ENCODE peak calls at places on chromosome 2, in four cellular contexts. X is gastrocnemius medialis; C is heart left ventricle; P is CD4-positive, CD25-positive, alpha-beta regulatory T cell. L is an unnamed sample. For H3K36me3, the result is how much of the 10 kb centered on the place peaks cover.

GRCh38 chr2:13558368-13558767 is 841.6 kb downstream of the TRIB2 start:
- DNase-seq in P (no peak), C (no peak), X (no peak), L (no peak)

GRCh38 chr2:54675738-54676137 is 47.7 kb upstream of the EML6 start:
- DNase-seq in X (no peak), P (no peak), C (peak), L (peak)

GRCh38 chr2:98882971-98883779 is 52.9 kb downstream of the CRACDL start:
- DNase-seq in C (no peak), P (no peak), X (no peak), L (no peak)

GRCh38 chr2:120747281-120747680 is 11.6 kb downstream of the GLI2 start:
- DNase-seq in C (no peak), X (no peak), P (no peak), L (no peak)

GRCh38 chr2:201259216-201259615 is 1.1 kb upstream of the CASP8 start:
- DNase-seq in P (no peak), C (no peak), X (no peak), L (no peak)

GRCh38 chr2:61471905-61472805 is 1.3 kb upstream of the USP34 start:
- DNase-seq in X (no peak), P (peak), C (no peak), L (no peak)

GRCh38 chr2:236945431-236946016 is 140.2 kb upstream of the COPS8 start:
- DNase-seq in P (no peak), X (no peak), C (no peak), L (no peak)

GRCh38 chr2:160956243-160956802 is 203.9 kb upstream of the TANK start:
- DNase-seq in X (peak), C (no peak), P (no peak), L (peak)

GRCh38 chr2:197240018-197240712 is 70.4 kb downstream of the ANKRD44 start:
- DNase-seq in P (peak), C (no peak), X (no peak), L (no peak)

GRCh38 chr2:206790311-206790935 is 25.0 kb downstream of the FASTKD2 start:
- DNase-seq in C (no peak), P (no peak), X (no peak), L (no peak)

GRCh38 chr2:231093956-231094355 is 30.9 kb downstream of the HTR2B start:
- DNase-seq in X (no peak), P (no peak), C (no peak), L (no peak)
- H3K36me3 ChIP-seq in X (under half), P (under half), C (under half), L (half or more)

GRCh38 chr2:152676461-152676860 is 40.8 kb downstream of the PRPF40A start:
- DNase-seq in X (no peak), P (no peak), C (no peak), L (no peak)

GRCh38 chr2:152674334-152674733 is 42.9 kb downstream of the PRPF40A start:
- DNase-seq in P (no peak), C (no peak), X (no peak), L (no peak)

GRCh38 chr2:152682663-152683062 is 34.6 kb downstream of the PRPF40A start:
- DNase-seq in P (no peak), X (no peak), C (no peak), L (no peak)

GRCh38 chr2:152683400-152683799 is 33.9 kb downstream of the PRPF40A start:
- DNase-seq in C (no peak), P (no peak), X (no peak), L (no peak)

GRCh38 chr2:152678808-152679207 is 38.5 kb downstream of the PRPF40A start:
- DNase-seq in P (no peak), X (no peak), C (no peak), L (no peak)
- H3K36me3 ChIP-seq in P (half or more), X (under half), C (under half), L (half or more)

GRCh38 chr2:152016175-152017120 is 82.4 kb downstream of the CACNB4 start:
- DNase-seq in C (no peak), P (no peak), X (no peak), L (no peak)

GRCh38 chr2:152012697-152013096 is 86.1 kb downstream of the CACNB4 start:
- DNase-seq in X (no peak), P (no peak), C (no peak), L (no peak)

DNA sequence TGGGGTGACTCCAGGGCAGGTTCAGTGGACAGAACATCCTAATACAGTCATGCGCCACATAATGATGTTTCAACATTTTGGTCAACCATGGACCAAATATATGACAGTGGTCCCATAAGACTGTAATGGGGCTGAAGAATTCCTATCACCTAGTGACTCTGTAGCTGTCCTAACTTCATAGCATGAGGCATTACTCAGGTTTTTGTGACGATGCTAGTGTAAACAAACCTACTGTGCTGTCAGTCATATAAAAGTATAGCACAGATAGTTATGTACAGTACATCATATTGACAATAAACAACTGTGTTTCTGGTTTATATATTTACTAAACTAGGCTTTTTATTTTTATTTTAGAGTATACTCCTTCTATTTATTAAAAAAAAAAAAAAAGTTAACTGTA is 87.1 kb downstream of the CACNB4 start:
- DNase-seq in X (no peak), C (no peak), P (no peak), L (no peak)
- H3K36me3 ChIP-seq in X (under half), C (under half), P (under half), L (under half)

DNA sequence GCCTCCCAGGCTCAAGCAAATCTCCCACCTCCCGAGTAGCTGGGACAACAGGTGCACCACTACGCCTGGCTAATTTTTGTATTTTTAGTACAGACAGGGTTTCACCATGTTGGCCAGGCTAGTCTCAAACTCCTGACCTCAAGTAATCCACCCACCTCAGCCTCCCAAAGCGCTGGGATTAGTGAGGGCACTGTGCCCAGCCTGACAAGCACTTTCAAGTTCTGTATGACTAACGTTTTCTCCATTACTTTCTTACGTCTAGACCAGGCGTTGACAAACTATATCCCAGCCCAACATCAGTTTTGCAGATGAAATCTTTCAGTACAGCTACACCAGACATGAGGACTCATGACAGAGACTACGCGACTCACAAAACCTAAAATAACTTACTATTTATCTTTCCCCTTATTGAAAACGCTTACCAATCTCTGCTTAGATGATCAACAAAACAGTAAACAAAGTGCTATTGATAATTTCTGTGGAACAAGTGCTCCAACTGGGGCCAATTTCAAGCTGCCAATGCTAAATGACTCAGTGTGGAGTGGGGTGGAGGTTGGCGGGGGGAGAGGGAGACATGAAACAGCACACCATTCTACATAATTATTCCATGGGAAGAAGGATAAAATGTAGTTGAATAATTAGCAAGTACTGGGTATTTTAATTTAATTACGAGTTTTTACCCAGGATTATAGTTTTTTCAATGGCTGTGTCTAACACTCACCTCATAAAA is 59.1 kb downstream of the SAP130 start:
- DNase-seq in C (no peak), P (no peak), X (peak), L (no peak)
- H3K36me3 ChIP-seq in C (under half), P (under half), X (under half), L (half or more)

GRCh38 chr2:71997843-71998242 is 149.8 kb downstream of the CYP26B1 start:
- DNase-seq in P (no peak), X (no peak), C (no peak), L (no peak)

GRCh38 chr2:72001937-72002690 is 145.5 kb downstream of the CYP26B1 start:
- DNase-seq in P (no peak), C (no peak), X (no peak), L (no peak)

GRCh38 chr2:72003796-72004195 is 143.9 kb downstream of the CYP26B1 start:
- DNase-seq in C (no peak), X (no peak), P (no peak), L (no peak)

GRCh38 chr2:71999580-71999979 is 148.1 kb downstream of the CYP26B1 start:
- DNase-seq in C (no peak), X (no peak), P (no peak), L (no peak)

DNA sequence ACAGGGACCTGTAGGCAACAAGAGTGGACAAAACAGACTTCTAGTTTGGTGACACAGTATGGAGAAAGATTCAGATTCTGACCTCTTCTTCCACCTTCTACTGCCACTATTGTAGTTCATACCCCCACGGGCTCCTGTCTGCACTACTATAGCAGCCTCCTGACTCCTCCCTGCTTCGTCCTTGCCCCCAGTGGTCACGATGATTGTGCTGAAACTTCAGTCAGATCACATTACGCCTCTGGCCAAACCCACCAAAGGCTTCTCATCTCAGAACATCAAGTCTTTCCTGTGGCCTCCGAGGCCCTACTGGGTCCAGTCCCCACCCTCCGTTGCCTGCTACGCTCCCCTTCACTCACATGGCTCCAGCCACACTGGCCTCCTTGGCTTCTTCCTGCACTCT is 147.6 kb downstream of the CYP26B1 start:
- DNase-seq in X (no peak), P (no peak), C (no peak), L (no peak)
- H3K36me3 ChIP-seq in X (under half), P (under half), C (under half), L (under half)

DNA sequence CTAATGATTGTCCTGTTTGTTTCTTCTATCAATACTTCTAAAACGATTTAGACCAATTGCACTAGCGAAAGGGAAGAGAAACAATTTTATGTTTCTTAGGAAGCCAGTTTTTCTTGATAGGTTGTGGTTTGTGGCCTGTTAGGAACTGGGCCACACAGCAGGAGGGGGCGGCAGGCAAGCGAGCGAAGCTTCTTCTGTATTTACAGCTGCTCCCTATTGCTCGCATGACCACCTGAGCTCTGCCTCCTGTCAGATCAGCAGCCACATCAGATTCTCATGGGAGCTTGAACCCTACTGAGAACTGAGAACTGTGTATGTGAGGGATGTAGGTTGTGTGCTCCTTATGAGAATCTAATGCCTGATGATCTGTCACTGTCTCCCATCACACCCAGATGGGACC is 201.5 kb upstream of the PXDN start:
- DNase-seq in C (no peak), X (no peak), P (no peak), L (no peak)
- H3K36me3 ChIP-seq in C (under half), X (under half), P (under half), L (under half)

GRCh38 chr2:73946666-73947065 is 20.0 kb downstream of the DGUOK start:
- DNase-seq in C (no peak), P (no peak), X (no peak), L (no peak)
- H3K36me3 ChIP-seq in C (under half), P (half or more), X (under half), L (half or more)

GRCh38 chr2:174356347-174356746 is 21.6 kb downstream of the SP9 start:
- DNase-seq in P (no peak), X (no peak), C (no peak), L (no peak)
- H3K36me3 ChIP-seq in P (under half), X (under half), C (under half), L (under half)

L was measured in left ventricle myocardium inferior.